ENCODE peak calls at places on chromosomes 4 and X, in nine cellular contexts. S is PC-3, A is SK-N-SH, Q is endodermal cell, F is HCT116, T is mucosa of descending colon, R is cardiac fibroblast, G is heart left ventricle, K is IMR-90. M is an unnamed sample.

GRCh38 chrX:26373829-26374228 is 157.9 kb downstream of the MAGEB5 start:
- DNase-seq in S (no peak), A (no peak), Q (no peak), F (no peak), T (no peak), R (no peak), G (no peak), K (no peak), M (no peak)

GRCh38 chr4:72857787-72858186 is 211.7 kb downstream of the COX18 start:
- DNase-seq in S (no peak), A (no peak), Q (no peak), F (no peak), T (no peak), R (peak), G (no peak), K (no peak), M (peak)

GRCh38 chrX:71542411-71542810 is 9.5 kb downstream of the OGT start:
- DNase-seq in S (peak), A (no peak), Q (no peak), F (no peak), T (no peak), R (peak), G (no peak), K (peak), M (peak)

GRCh38 chr4:98741952-98742351 is 83.5 kb upstream of the TSPAN5 start:
- DNase-seq in S (no peak), A (no peak), Q (no peak), F (no peak), T (no peak), R (no peak), G (no peak), K (no peak), M (no peak)

GRCh38 chr4:153232768-153233167 is 28.5 kb downstream of the TRIM2 start:
- DNase-seq in S (peak), A (no peak), Q (peak), F (peak), T (peak), R (peak), G (peak), K (no peak), M (no peak)

GRCh38 chr4:19540859-19541258 is 710.8 kb upstream of the SLIT2 start:
- DNase-seq in S (no peak), A (no peak), Q (no peak), F (no peak), T (no peak), R (no peak), G (no peak), K (no peak), M (no peak)

GRCh38 chrX:119467433-119467832 is 811 bp upstream of the SLC25A5 start:
- DNase-seq in S (no peak), A (no peak), Q (peak), F (no peak), T (no peak), R (no peak), G (no peak), K (no peak), M (no peak)

GRCh38 chrX:54452920-54453319 is 12.7 kb downstream of the TSR2 start:
- DNase-seq in S (peak), A (peak), Q (peak), F (no peak), T (no peak), R (peak), G (no peak), K (peak), M (peak)

GRCh38 chrX:148574247-148574973 is 74.0 kb downstream of the AFF2 start:
- DNase-seq in S (no peak), A (no peak), Q (no peak), F (no peak), T (no peak), R (no peak), G (no peak), K (no peak), M (no peak)

GRCh38 chrX:16155586-16155985 is 11.7 kb upstream of the MAGEB17 start:
- DNase-seq in S (no peak), A (no peak), Q (no peak), F (no peak), T (no peak), R (no peak), G (no peak), K (no peak), M (no peak)

GRCh38 chr4:103046416-103047290 is 27.1 kb upstream of the SLC9B1 start:
- DNase-seq in S (peak), A (peak), Q (peak), F (peak), T (peak), R (peak), G (no peak), K (peak), M (peak)

GRCh38 chr4:148843625-148844024 is 401.4 kb upstream of the NR3C2 start:
- DNase-seq in S (no peak), A (no peak), Q (no peak), F (no peak), T (no peak), R (no peak), G (no peak), K (no peak), M (no peak)

GRCh38 chrX:55007633-55008032 is 7.5 kb downstream of the APEX2 start:
- DNase-seq in S (peak), A (no peak), Q (no peak), F (no peak), T (peak), R (peak), G (peak), K (peak), M (peak)

GRCh38 chr4:58515206-58515605 is 1405.0 kb upstream of the IGFBP7 start:
- DNase-seq in S (no peak), A (no peak), Q (no peak), F (no peak), T (no peak), R (no peak), G (no peak), K (no peak), M (no peak)

GRCh38 chrX:106726485-106727437 is at the start of gene RNF128:
- DNase-seq in S (peak), A (peak), Q (peak), F (peak), T (peak), R (peak), G (no peak), K (peak), M (no peak)

GRCh38 chr4:8468746-8469535 is 28.4 kb downstream of the TRMT44 start:
- DNase-seq in S (peak), A (peak), Q (peak), F (peak), T (peak), R (peak), G (peak), K (peak), M (peak)

GRCh38 chr4:95129036-95129435 is 371.3 kb downstream of the BMPR1B start:
- DNase-seq in S (no peak), A (no peak), Q (no peak), F (no peak), T (no peak), R (peak), G (no peak), K (no peak), M (no peak)

GRCh38 chrX:129495941-129496340 is 27.3 kb downstream of the SMARCA1 start:
- DNase-seq in S (peak), A (no peak), Q (no peak), F (no peak), T (no peak), R (no peak), G (no peak), K (peak), M (peak)

GRCh38 chr4:113116414-113117345 is 67.2 kb downstream of the ANK2 start:
- DNase-seq in S (no peak), A (no peak), Q (no peak), F (no peak), T (peak), R (peak), G (no peak), K (no peak), M (no peak)

GRCh38 chrX:3638280-3638873 is 75.1 kb downstream of the PRKX start:
- DNase-seq in S (peak), A (peak), Q (peak), F (peak), T (peak), R (peak), G (no peak), K (peak), M (peak)

GRCh38 chrX:130079824-130080406 is 30.4 kb downstream of the ELF4 start:
- DNase-seq in S (peak), A (peak), Q (peak), F (peak), T (peak), R (peak), G (peak), K (peak), M (peak)

GRCh38 chr4:132498215-132498614 is 650.9 kb upstream of the PCDH10 start:
- DNase-seq in S (no peak), A (no peak), Q (no peak), F (no peak), T (no peak), R (no peak), G (no peak), K (no peak), M (no peak)

GRCh38 chr4:73754934-73755333 is 14.6 kb downstream of the CXCL8 start:
- DNase-seq in S (no peak), A (no peak), Q (no peak), F (no peak), T (no peak), R (no peak), G (no peak), K (no peak), M (no peak)

GRCh38 chr4:673349-674091 is 556 bp downstream of the ATP5ME start:
- DNase-seq in S (no peak), A (no peak), Q (no peak), F (no peak), T (peak), R (peak), G (peak), K (no peak), M (no peak)

GRCh38 chrX:135185795-135186443 is 14.7 kb upstream of the CT55 start:
- DNase-seq in S (peak), A (peak), Q (peak), F (peak), T (peak), R (peak), G (no peak), K (peak), M (peak)

GRCh38 chr4:138405934-138406567 is 163.9 kb upstream of the SLC7A11 start:
- DNase-seq in S (peak), A (no peak), Q (no peak), F (no peak), T (no peak), R (peak), G (no peak), K (peak), M (peak)

GRCh38 chr4:3791910-3792542 is 25.8 kb downstream of the ADRA2C start:
- DNase-seq in S (peak), A (no peak), Q (peak), F (no peak), T (peak), R (peak), G (peak), K (peak), M (peak)

GRCh38 chrX:150772150-150772970 is 79.2 kb downstream of the MTMR1 start:
- DNase-seq in S (peak), A (peak), Q (peak), F (peak), T (peak), R (peak), G (peak), K (peak), M (peak)

GRCh38 chr4:26288308-26288982 is 32.4 kb upstream of the RBPJ start:
- DNase-seq in S (peak), A (no peak), Q (no peak), F (no peak), T (no peak), R (peak), G (peak), K (peak), M (peak)

GRCh38 chr4:184795214-184795844 is 30.4 kb downstream of the ACSL1 start:
- DNase-seq in S (no peak), A (no peak), Q (no peak), F (no peak), T (no peak), R (peak), G (no peak), K (no peak), M (no peak)

GRCh38 chrX:57178605-57179004 is 41.4 kb upstream of the SPIN2A start:
- DNase-seq in S (no peak), A (no peak), Q (no peak), F (no peak), T (no peak), R (no peak), G (no peak), K (no peak), M (no peak)

GRCh38 chr4:37453361-37454262 is 209.1 kb downstream of the NWD2 start:
- DNase-seq in S (peak), A (peak), Q (peak), F (no peak), T (peak), R (peak), G (no peak), K (no peak), M (peak)

GRCh38 chr4:40194602-40195161 is 2.1 kb upstream of the RHOH start:
- DNase-seq in S (no peak), A (peak), Q (no peak), F (no peak), T (peak), R (peak), G (no peak), K (peak), M (peak)

GRCh38 chr4:140154572-140154891 is 548 bp upstream of the MAML3 start:
- DNase-seq in S (no peak), A (no peak), Q (no peak), F (no peak), T (no peak), R (no peak), G (no peak), K (no peak), M (no peak)
- H3K4me3 ChIP-seq in S (peak), A (peak), Q (peak), F (peak), T (peak), R (peak), G (peak), K (peak), M (peak)

GRCh38 chr4:127771535-127772275 is 10.4 kb upstream of the HSPA4L start:
- DNase-seq in S (no peak), A (peak), Q (no peak), F (no peak), T (no peak), R (no peak), G (no peak), K (no peak), M (no peak)
- TF ChIP-seq CTCF in S (no peak), A (no peak), Q (no peak), F (no peak), T (no peak), R (no peak), G (no peak), K (no peak), M (no peak)

DNA sequence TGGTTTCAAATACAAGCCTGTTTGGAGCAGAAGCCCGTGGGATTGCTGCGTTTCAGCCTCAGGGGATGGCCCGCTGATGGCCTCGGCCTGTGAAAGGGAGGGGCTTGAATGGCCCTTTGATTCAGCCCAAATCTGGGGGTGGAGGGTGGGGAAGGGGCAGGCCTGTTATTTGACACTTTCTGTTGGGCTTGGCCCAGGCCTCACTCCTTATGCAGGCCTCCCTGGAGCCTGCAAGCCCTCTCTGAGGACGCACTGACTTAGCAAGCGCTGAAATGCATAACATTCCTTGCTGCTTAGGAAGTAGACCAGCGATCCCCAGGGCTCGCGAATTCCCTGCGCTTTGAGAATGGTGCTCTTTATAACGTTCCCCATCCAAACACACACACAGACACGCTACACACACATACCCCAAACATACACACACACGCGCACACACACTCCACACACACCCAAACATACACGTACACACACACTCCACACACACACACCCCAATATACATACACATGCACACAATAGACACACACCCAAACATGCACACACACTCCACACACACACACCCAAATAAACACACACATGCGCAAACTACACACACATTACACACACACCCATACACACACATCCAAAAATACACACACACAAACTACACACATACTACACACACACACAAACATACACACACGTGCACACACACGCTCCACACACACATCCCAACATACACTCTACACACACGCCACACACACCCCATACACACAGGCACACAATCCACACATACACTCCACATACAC is 29.6 kb downstream of the TLR10 start:
- DNase-seq in S (no peak), A (peak), Q (peak), F (peak), T (peak), R (peak), G (peak), K (peak), M (peak)
- H3K4me3 ChIP-seq in S (no peak), A (no peak), Q (no peak), F (peak), T (no peak), R (peak), G (peak), K (no peak), M (no peak)

GRCh38 chr4:45438047-45438446 is 685.8 kb downstream of the GABRG1 start:
- DNase-seq in S (no peak), A (no peak), Q (no peak), F (no peak), T (no peak), R (peak), G (no peak), K (no peak), M (no peak)

GRCh38 chr4:45437381-45437780 is 686.5 kb downstream of the GABRG1 start:
- DNase-seq in S (no peak), A (no peak), Q (no peak), F (no peak), T (no peak), R (no peak), G (no peak), K (no peak), M (no peak)

DNA sequence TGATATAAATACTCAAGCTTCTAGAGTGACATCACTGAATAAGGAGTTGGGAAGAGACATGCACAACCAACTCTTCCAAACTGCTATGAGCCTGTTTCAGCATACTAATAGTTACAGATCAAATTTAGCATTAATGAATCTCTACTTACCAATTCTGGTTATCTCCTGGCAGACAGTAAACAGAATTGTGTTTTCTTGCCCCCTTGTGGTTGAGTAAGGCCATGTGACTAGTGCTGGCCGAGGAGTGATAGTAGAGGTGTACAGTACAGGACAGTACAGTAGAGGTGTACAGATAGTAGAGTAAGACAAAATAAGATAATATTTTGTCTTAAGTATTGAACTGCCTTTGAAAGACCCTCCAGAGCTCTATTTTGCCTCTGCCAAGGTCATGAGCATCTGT is 681.4 kb downstream of the GABRG1 start:
- DNase-seq in S (peak), A (peak), Q (peak), F (no peak), T (peak), R (peak), G (no peak), K (no peak), M (no peak)
- TF ChIP-seq CTCF in S (peak), A (peak), Q (peak), F (no peak), T (no peak), R (peak), G (peak), K (no peak), M (peak)

GRCh38 chrX:40201486-40201885 is 103.7 kb upstream of the BCOR start:
- DNase-seq in S (no peak), A (no peak), Q (no peak), F (no peak), T (no peak), R (no peak), G (no peak), K (no peak), M (no peak)

GRCh38 chrX:40202456-40202855 is 104.7 kb upstream of the BCOR start:
- DNase-seq in S (no peak), A (no peak), Q (no peak), F (no peak), T (no peak), R (no peak), G (no peak), K (no peak), M (no peak)

GRCh38 chrX:40197071-40197470 is 99.3 kb upstream of the BCOR start:
- DNase-seq in S (no peak), A (no peak), Q (no peak), F (no peak), T (no peak), R (no peak), G (no peak), K (no peak), M (no peak)

GRCh38 chrX:40195368-40195767 is 97.6 kb upstream of the BCOR start:
- DNase-seq in S (no peak), A (no peak), Q (no peak), F (no peak), T (no peak), R (no peak), G (no peak), K (no peak), M (no peak)

GRCh38 chrX:40199704-40200103 is 101.9 kb upstream of the BCOR start:
- DNase-seq in S (peak), A (no peak), Q (no peak), F (no peak), T (no peak), R (no peak), G (no peak), K (no peak), M (no peak)
- H3K4me3 ChIP-seq in S (no peak), A (no peak), Q (no peak), F (no peak), T (no peak), R (no peak), G (no peak), K (no peak), M (no peak)